ENCODE peak calls at places on chromosome 11, in ten cellular contexts. One of them, this sample, is unnamed.

GRCh38 chr11:108751444-108751843 is 86.6 kb downstream of the DDX10 start:
- DNase-seq in progenitor cell of endocrine pancreas: no peak
- DNase-seq in fibroblast of mammary gland: no peak
- DNase-seq in GM13977: no peak
- DNase-seq in A549: no peak
- DNase-seq in left ventricle myocardium inferior: no peak
- DNase-seq in omental fat pad: no peak
- DNase-seq in AG09319: no peak
- DNase-seq in uterus: no peak
- DNase-seq in lower leg skin: no peak
- DNase-seq in this sample: no peak

GRCh38 chr11:10401275-10401674 is 53.8 kb upstream of the AMPD3 start:
- DNase-seq in A549: no peak
- DNase-seq in left ventricle myocardium inferior: no peak
- DNase-seq in uterus: no peak
- DNase-seq in GM13977: no peak
- DNase-seq in AG09319: no peak
- DNase-seq in omental fat pad: no peak
- DNase-seq in fibroblast of mammary gland: no peak
- DNase-seq in progenitor cell of endocrine pancreas: no peak
- DNase-seq in lower leg skin: peak; percentile 70
- DNase-seq in this sample: no peak

GRCh38 chr11:121070951-121071350 is 30.1 kb upstream of the TECTA start:
- DNase-seq in uterus: no peak
- DNase-seq in omental fat pad: no peak
- DNase-seq in AG09319: no peak
- DNase-seq in fibroblast of mammary gland: no peak
- DNase-seq in GM13977: no peak
- DNase-seq in A549: no peak
- DNase-seq in lower leg skin: no peak
- DNase-seq in left ventricle myocardium inferior: no peak
- DNase-seq in progenitor cell of endocrine pancreas: no peak
- DNase-seq in this sample: no peak

GRCh38 chr11:87917111-87917510 is 258.1 kb downstream of the RAB38 start:
- DNase-seq in A549: no peak
- DNase-seq in left ventricle myocardium inferior: no peak
- DNase-seq in AG09319: no peak
- DNase-seq in fibroblast of mammary gland: peak; percentile 1
- DNase-seq in GM13977: no peak
- DNase-seq in uterus: no peak
- DNase-seq in omental fat pad: no peak
- DNase-seq in lower leg skin: no peak
- DNase-seq in progenitor cell of endocrine pancreas: no peak
- DNase-seq in this sample: no peak

GRCh38 chr11:134425816-134426536 is 13.9 kb upstream of the B3GAT1 start:
- DNase-seq in fibroblast of mammary gland: no peak
- DNase-seq in A549: no peak
- DNase-seq in AG09319: no peak
- DNase-seq in left ventricle myocardium inferior: no peak
- DNase-seq in omental fat pad: no peak
- DNase-seq in uterus: no peak
- DNase-seq in lower leg skin: no peak
- DNase-seq in progenitor cell of endocrine pancreas: no peak
- DNase-seq in GM13977: no peak
- DNase-seq in this sample: no peak

GRCh38 chr11:33978376-33978775 is 73.2 kb upstream of the CAPRIN1 start:
- DNase-seq in AG09319: no peak
- DNase-seq in GM13977: no peak
- DNase-seq in A549: no peak
- DNase-seq in fibroblast of mammary gland: no peak
- DNase-seq in progenitor cell of endocrine pancreas: no peak
- DNase-seq in uterus: no peak
- DNase-seq in lower leg skin: no peak
- DNase-seq in left ventricle myocardium inferior: no peak
- DNase-seq in omental fat pad: no peak
- DNase-seq in this sample: no peak

GRCh38 chr11:77789731-77790476 is 30.6 kb downstream of the RSF1 start:
- DNase-seq in A549: no peak
- DNase-seq in lower leg skin: no peak
- DNase-seq in omental fat pad: no peak
- DNase-seq in progenitor cell of endocrine pancreas: no peak
- DNase-seq in AG09319: no peak
- DNase-seq in left ventricle myocardium inferior: no peak
- DNase-seq in GM13977: no peak
- DNase-seq in uterus: no peak
- DNase-seq in fibroblast of mammary gland: no peak
- DNase-seq in this sample: no peak

GRCh38 chr11:64998141-64998540 is 1.4 kb upstream of the BATF2 start:
- DNase-seq in left ventricle myocardium inferior: no peak
- DNase-seq in fibroblast of mammary gland: no peak
- DNase-seq in A549: peak; percentile 40
- DNase-seq in progenitor cell of endocrine pancreas: no peak
- DNase-seq in omental fat pad: no peak
- DNase-seq in lower leg skin: no peak
- DNase-seq in GM13977: no peak
- DNase-seq in uterus: no peak
- DNase-seq in AG09319: no peak
- DNase-seq in this sample: no peak

GRCh38 chr11:97989121-97989520 is 1031.6 kb upstream of the CNTN5 start:
- DNase-seq in AG09319: no peak
- DNase-seq in lower leg skin: no peak
- DNase-seq in fibroblast of mammary gland: no peak
- DNase-seq in GM13977: no peak
- DNase-seq in uterus: no peak
- DNase-seq in progenitor cell of endocrine pancreas: no peak
- DNase-seq in left ventricle myocardium inferior: no peak
- DNase-seq in A549: no peak
- DNase-seq in omental fat pad: no peak
- DNase-seq in this sample: no peak

GRCh38 chr11:56782167-56782847 is 33.8 kb upstream of the OR9G4 start:
- DNase-seq in uterus: no peak
- DNase-seq in lower leg skin: no peak
- DNase-seq in GM13977: peak; percentile 14
- DNase-seq in A549: no peak
- DNase-seq in left ventricle myocardium inferior: no peak
- DNase-seq in fibroblast of mammary gland: no peak
- DNase-seq in AG09319: no peak
- DNase-seq in progenitor cell of endocrine pancreas: no peak
- DNase-seq in omental fat pad: no peak
- DNase-seq in this sample: no peak

GRCh38 chr11:56783448-56784041 is 35.0 kb upstream of the OR9G4 start:
- DNase-seq in left ventricle myocardium inferior: no peak
- DNase-seq in A549: peak; percentile 79
- DNase-seq in fibroblast of mammary gland: peak; percentile 75
- DNase-seq in GM13977: peak; percentile 11
- DNase-seq in uterus: no peak
- DNase-seq in AG09319: peak; percentile 11
- DNase-seq in omental fat pad: no peak
- DNase-seq in progenitor cell of endocrine pancreas: no peak
- DNase-seq in lower leg skin: no peak
- DNase-seq in this sample: no peak
- TF ChIP-seq CTCF in left ventricle myocardium inferior: peak; percentile 69
- TF ChIP-seq CTCF in A549: peak; percentile 87
- TF ChIP-seq CTCF in fibroblast of mammary gland: peak; percentile 51
- TF ChIP-seq CTCF in GM13977: peak; percentile 63
- TF ChIP-seq CTCF in uterus: peak; percentile 42
- TF ChIP-seq CTCF in AG09319: peak; percentile 55
- TF ChIP-seq CTCF in omental fat pad: no peak
- TF ChIP-seq CTCF in progenitor cell of endocrine pancreas: peak; percentile 75
- TF ChIP-seq CTCF in lower leg skin: no peak
- TF ChIP-seq CTCF in this sample: peak; percentile 82

GRCh38 chr11:125674210-125674609 is 6.4 kb downstream of the ACRV1 start:
- DNase-seq in progenitor cell of endocrine pancreas: no peak
- DNase-seq in left ventricle myocardium inferior: no peak
- DNase-seq in AG09319: no peak
- DNase-seq in GM13977: no peak
- DNase-seq in fibroblast of mammary gland: no peak
- DNase-seq in A549: no peak
- DNase-seq in uterus: no peak
- DNase-seq in lower leg skin: no peak
- DNase-seq in omental fat pad: no peak
- DNase-seq in this sample: no peak

GRCh38 chr11:125675196-125675595 is 5.5 kb downstream of the ACRV1 start:
- DNase-seq in lower leg skin: no peak
- DNase-seq in AG09319: no peak
- DNase-seq in uterus: no peak
- DNase-seq in A549: no peak
- DNase-seq in GM13977: no peak
- DNase-seq in left ventricle myocardium inferior: no peak
- DNase-seq in progenitor cell of endocrine pancreas: no peak
- DNase-seq in fibroblast of mammary gland: no peak
- DNase-seq in omental fat pad: no peak
- DNase-seq in this sample: no peak

GRCh38 chr11:125680747-125681146 is at the start of gene ACRV1:
- DNase-seq in omental fat pad: no peak
- DNase-seq in A549: no peak
- DNase-seq in fibroblast of mammary gland: no peak
- DNase-seq in progenitor cell of endocrine pancreas: no peak
- DNase-seq in GM13977: no peak
- DNase-seq in uterus: no peak
- DNase-seq in AG09319: no peak
- DNase-seq in left ventricle myocardium inferior: no peak
- DNase-seq in lower leg skin: no peak
- DNase-seq in this sample: no peak

GRCh38 chr11:125679837-125680236 is 810 bp downstream of the ACRV1 start:
- DNase-seq in GM13977: no peak
- DNase-seq in AG09319: no peak
- DNase-seq in progenitor cell of endocrine pancreas: no peak
- DNase-seq in left ventricle myocardium inferior: no peak
- DNase-seq in omental fat pad: no peak
- DNase-seq in A549: no peak
- DNase-seq in uterus: no peak
- DNase-seq in fibroblast of mammary gland: no peak
- DNase-seq in lower leg skin: no peak
- DNase-seq in this sample: no peak

DNA sequence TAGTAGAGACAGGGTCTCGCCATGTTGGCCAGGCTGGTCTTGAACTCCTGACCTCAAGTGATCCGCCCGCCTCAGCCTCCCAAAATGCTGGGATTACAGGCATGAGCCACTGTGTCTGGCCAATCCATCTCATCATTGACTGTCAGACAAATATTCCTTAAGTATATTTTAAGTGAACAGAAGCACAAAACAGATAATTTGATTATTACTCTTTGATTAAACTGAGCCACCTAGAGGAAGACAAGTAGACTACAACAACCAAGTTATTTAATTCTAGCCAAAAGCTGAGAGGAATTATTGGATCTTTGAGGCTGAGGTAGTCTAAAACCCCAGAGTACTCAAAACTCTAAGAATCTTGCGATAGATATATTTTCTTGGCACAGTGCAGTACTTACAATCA is 1.2 kb downstream of the ACRV1 start:
- DNase-seq in GM13977: no peak
- DNase-seq in uterus: no peak
- DNase-seq in progenitor cell of endocrine pancreas: no peak
- DNase-seq in A549: no peak
- DNase-seq in left ventricle myocardium inferior: no peak
- DNase-seq in omental fat pad: no peak
- DNase-seq in lower leg skin: no peak
- DNase-seq in AG09319: no peak
- DNase-seq in fibroblast of mammary gland: peak; percentile 5
- DNase-seq in this sample: no peak
- TF ChIP-seq CTCF in GM13977: peak; percentile 28
- TF ChIP-seq CTCF in uterus: no peak
- TF ChIP-seq CTCF in progenitor cell of endocrine pancreas: peak; percentile 32
- TF ChIP-seq CTCF in A549: peak; percentile 20
- TF ChIP-seq CTCF in left ventricle myocardium inferior: no peak
- TF ChIP-seq CTCF in omental fat pad: no peak
- TF ChIP-seq CTCF in lower leg skin: no peak
- TF ChIP-seq CTCF in AG09319: peak; percentile 10
- TF ChIP-seq CTCF in fibroblast of mammary gland: peak; percentile 31
- TF ChIP-seq CTCF in this sample: peak; percentile 33

GRCh38 chr11:17636721-17637120 is 82.7 kb upstream of the MYOD1 start:
- DNase-seq in uterus: no peak
- DNase-seq in AG09319: no peak
- DNase-seq in omental fat pad: no peak
- DNase-seq in A549: no peak
- DNase-seq in left ventricle myocardium inferior: no peak
- DNase-seq in lower leg skin: no peak
- DNase-seq in progenitor cell of endocrine pancreas: no peak
- DNase-seq in GM13977: no peak
- DNase-seq in fibroblast of mammary gland: no peak
- DNase-seq in this sample: no peak

GRCh38 chr11:17634776-17635550 is 84.4 kb upstream of the MYOD1 start:
- DNase-seq in omental fat pad: no peak
- DNase-seq in progenitor cell of endocrine pancreas: no peak
- DNase-seq in lower leg skin: peak; percentile 39
- DNase-seq in A549: no peak
- DNase-seq in AG09319: no peak
- DNase-seq in GM13977: no peak
- DNase-seq in fibroblast of mammary gland: no peak
- DNase-seq in uterus: no peak
- DNase-seq in left ventricle myocardium inferior: no peak
- DNase-seq in this sample: no peak

GRCh38 chr11:17633279-17633986 is 85.9 kb upstream of the MYOD1 start:
- DNase-seq in fibroblast of mammary gland: no peak
- DNase-seq in A549: no peak
- DNase-seq in left ventricle myocardium inferior: no peak
- DNase-seq in GM13977: no peak
- DNase-seq in AG09319: no peak
- DNase-seq in progenitor cell of endocrine pancreas: no peak
- DNase-seq in omental fat pad: no peak
- DNase-seq in uterus: no peak
- DNase-seq in lower leg skin: peak; percentile 77
- DNase-seq in this sample: no peak

GRCh38 chr11:17633987-17634775 is 85.2 kb upstream of the MYOD1 start:
- DNase-seq in AG09319: no peak
- DNase-seq in GM13977: no peak
- DNase-seq in progenitor cell of endocrine pancreas: no peak
- DNase-seq in omental fat pad: no peak
- DNase-seq in A549: no peak
- DNase-seq in uterus: no peak
- DNase-seq in fibroblast of mammary gland: no peak
- DNase-seq in lower leg skin: peak; percentile 76
- DNase-seq in left ventricle myocardium inferior: no peak
- DNase-seq in this sample: no peak

GRCh38 chr11:17635551-17635938 is 83.8 kb upstream of the MYOD1 start:
- DNase-seq in left ventricle myocardium inferior: no peak
- DNase-seq in GM13977: no peak
- DNase-seq in fibroblast of mammary gland: no peak
- DNase-seq in AG09319: no peak
- DNase-seq in lower leg skin: peak; percentile 76
- DNase-seq in progenitor cell of endocrine pancreas: no peak
- DNase-seq in omental fat pad: no peak
- DNase-seq in A549: no peak
- DNase-seq in uterus: no peak
- DNase-seq in this sample: no peak
- TF ChIP-seq CTCF in left ventricle myocardium inferior: no peak
- TF ChIP-seq CTCF in GM13977: no peak
- TF ChIP-seq CTCF in fibroblast of mammary gland: no peak
- TF ChIP-seq CTCF in AG09319: no peak
- TF ChIP-seq CTCF in lower leg skin: no peak
- TF ChIP-seq CTCF in progenitor cell of endocrine pancreas: no peak
- TF ChIP-seq CTCF in omental fat pad: no peak
- TF ChIP-seq CTCF in A549: no peak
- TF ChIP-seq CTCF in uterus: no peak
- TF ChIP-seq CTCF in this sample: no peak

DNA sequence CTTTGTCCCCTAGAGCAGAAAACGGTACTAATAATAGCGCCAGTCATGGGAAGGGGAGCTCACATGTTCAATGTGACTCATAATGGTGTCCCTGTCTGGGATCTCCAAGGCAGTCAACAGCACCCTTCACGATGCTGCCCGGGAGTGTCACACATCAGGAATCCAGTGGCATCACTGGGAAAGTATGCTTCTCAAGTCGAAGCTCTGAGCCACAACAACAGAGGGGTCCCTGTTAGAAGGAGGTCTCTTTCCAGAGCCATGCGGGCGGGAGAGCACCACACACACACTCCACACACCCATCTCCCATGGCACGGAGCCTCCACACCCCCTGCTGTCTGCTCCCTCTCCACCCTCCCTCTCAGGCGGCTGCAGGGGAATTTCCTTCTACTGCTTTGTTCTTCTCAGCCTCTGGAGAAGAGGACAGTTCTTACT is 119.7 kb downstream of the ETS1 start:
- DNase-seq in fibroblast of mammary gland: peak; percentile 99
- DNase-seq in A549: peak; percentile 75
- DNase-seq in GM13977: no peak
- DNase-seq in uterus: no peak
- DNase-seq in AG09319: peak; percentile 69
- DNase-seq in left ventricle myocardium inferior: no peak
- DNase-seq in lower leg skin: peak; percentile 93
- DNase-seq in progenitor cell of endocrine pancreas: no peak
- DNase-seq in omental fat pad: no peak
- DNase-seq in this sample: no peak
- TF ChIP-seq CTCF in fibroblast of mammary gland: peak; percentile 15
- TF ChIP-seq CTCF in A549: no peak
- TF ChIP-seq CTCF in GM13977: no peak
- TF ChIP-seq CTCF in uterus: no peak
- TF ChIP-seq CTCF in AG09319: peak; percentile 23
- TF ChIP-seq CTCF in left ventricle myocardium inferior: peak; percentile 21
- TF ChIP-seq CTCF in lower leg skin: no peak
- TF ChIP-seq CTCF in progenitor cell of endocrine pancreas: no peak
- TF ChIP-seq CTCF in omental fat pad: no peak
- TF ChIP-seq CTCF in this sample: no peak

This sample was measured in D721Med.